ENCODE peak calls at places on chromosomes 4 and X, in five cellular contexts. Z, P, Q, C and D are unnamed samples.
A peak's percentile ranks its signal among the peaks of the same experiment; 100 is the strongest.

GRCh38 chrX:97050413-97050812 is 166.7 kb downstream of the RPA4 start:
- DNase-seq in Z (no peak), P (no peak), Q (no peak), C (no peak), D (no peak)

GRCh38 chr4:22668301-22668700 is 24.4 kb upstream of the GBA3 start:
- DNase-seq in Z (no peak), P (no peak), Q (no peak), C (no peak), D (no peak)

GRCh38 chrX:17553451-17553850 is 178.5 kb downstream of the NHS start:
- DNase-seq in Z (no peak), P (no peak), Q (no peak), C (no peak), D (peak; percentile 35)

GRCh38 chr4:3699261-3699660 is 66.9 kb upstream of the ADRA2C start:
- DNase-seq in Z (no peak), P (no peak), Q (no peak), C (no peak), D (no peak)

GRCh38 chrX:153511784-153512500 is 5.5 kb upstream of the ATP2B3 start:
- DNase-seq in Z (no peak), P (no peak), Q (no peak), C (no peak), D (no peak)

GRCh38 chrX:130916636-130917422 is 13.8 kb upstream of the ENOX2 start:
- DNase-seq in Z (peak; percentile 62), P (peak; percentile 35), Q (peak; percentile 47), C (peak; percentile 63), D (peak; percentile 44)

GRCh38 chrX:100408643-100409315 is 1.3 kb downstream of the PCDH19 start:
- DNase-seq in Z (peak; percentile 22), P (no peak), Q (no peak), C (no peak), D (no peak)

GRCh38 chrX:75746891-75747639 is 38.0 kb downstream of the MAGEE2 start:
- DNase-seq in Z (peak; percentile 64), P (peak; percentile 1), Q (no peak), C (no peak), D (peak; percentile 20)

GRCh38 chr4:122960298-122960985 is 38.0 kb upstream of the NUDT6 start:
- DNase-seq in Z (no peak), P (no peak), Q (no peak), C (no peak), D (no peak)

GRCh38 chrX:137405449-137406140 is 160.3 kb upstream of the ZIC3 start:
- DNase-seq in Z (no peak), P (no peak), Q (no peak), C (no peak), D (no peak)

GRCh38 chr4:46329118-46329976 is 60.6 kb downstream of the GABRA2 start:
- DNase-seq in Z (peak; percentile 2), P (peak; percentile 46), Q (no peak), C (no peak), D (peak; percentile 77)

DNA sequence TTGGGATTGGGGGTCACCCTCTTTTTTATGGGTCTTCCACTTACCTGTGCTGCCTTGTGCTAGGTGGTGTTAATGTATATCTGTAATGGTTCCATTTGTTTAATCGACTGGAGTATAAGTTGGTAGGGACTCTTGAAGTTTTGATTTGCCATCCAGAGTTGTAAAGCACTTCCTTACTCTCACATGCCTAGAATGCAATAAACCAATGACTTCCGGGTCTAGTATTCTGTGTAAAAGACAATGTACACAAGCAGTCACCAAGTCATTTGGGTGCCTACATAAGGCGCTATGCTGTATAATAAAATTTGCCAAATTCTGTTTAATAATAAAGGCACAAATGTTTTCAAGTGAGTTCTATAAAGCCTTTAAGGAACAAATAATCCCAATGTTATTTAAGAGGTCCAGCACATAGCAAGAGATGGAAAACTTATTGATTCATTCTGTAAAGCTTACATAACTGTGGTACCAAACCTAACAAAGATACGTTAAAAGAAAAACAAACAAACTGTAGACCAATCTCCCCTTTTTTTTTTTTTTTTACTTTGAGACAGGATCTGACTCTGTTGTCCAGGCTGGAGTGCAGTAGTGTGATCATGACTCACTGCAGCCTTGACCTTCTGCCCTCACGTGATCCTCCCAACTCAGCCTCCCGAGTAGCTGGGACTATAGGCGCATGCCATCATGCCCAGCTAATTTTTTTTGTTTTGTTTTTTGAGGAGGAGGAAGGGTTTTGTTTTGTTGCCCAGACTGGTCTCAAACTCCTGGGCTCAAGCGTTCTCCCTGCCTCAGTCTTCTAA is 41.5 kb upstream of the HPRT1 start:
- DNase-seq in Z (no peak), P (peak; percentile 3), Q (no peak), C (no peak), D (no peak)
- TF ChIP-seq JUND in Z (no peak), P (no peak), Q (no peak), C (no peak), D (no peak)

DNA sequence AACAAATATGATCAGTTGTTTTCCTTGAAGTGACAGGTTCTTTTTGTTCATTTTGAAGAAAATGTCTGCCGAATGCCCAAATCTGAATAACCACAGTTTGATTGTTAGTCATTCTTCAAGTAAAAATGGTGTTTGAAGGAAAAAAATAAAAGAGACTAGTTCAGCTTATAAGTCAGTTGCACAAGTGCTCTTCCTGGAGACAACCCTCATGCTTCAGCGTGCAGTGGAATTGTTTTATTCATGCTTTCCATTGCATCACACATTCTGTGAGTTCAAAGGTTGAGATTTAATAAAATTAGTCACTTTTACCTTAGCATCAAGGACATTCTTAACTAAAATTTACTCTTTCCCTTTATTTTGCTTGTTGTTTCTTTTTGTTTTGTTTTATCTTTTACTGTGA is 404.9 kb downstream of the ZNF674 start:
- DNase-seq in Z (no peak), P (no peak), Q (no peak), C (no peak), D (no peak)
- TF ChIP-seq JUND in Z (no peak), P (no peak), Q (no peak), C (no peak), D (no peak)

DNA sequence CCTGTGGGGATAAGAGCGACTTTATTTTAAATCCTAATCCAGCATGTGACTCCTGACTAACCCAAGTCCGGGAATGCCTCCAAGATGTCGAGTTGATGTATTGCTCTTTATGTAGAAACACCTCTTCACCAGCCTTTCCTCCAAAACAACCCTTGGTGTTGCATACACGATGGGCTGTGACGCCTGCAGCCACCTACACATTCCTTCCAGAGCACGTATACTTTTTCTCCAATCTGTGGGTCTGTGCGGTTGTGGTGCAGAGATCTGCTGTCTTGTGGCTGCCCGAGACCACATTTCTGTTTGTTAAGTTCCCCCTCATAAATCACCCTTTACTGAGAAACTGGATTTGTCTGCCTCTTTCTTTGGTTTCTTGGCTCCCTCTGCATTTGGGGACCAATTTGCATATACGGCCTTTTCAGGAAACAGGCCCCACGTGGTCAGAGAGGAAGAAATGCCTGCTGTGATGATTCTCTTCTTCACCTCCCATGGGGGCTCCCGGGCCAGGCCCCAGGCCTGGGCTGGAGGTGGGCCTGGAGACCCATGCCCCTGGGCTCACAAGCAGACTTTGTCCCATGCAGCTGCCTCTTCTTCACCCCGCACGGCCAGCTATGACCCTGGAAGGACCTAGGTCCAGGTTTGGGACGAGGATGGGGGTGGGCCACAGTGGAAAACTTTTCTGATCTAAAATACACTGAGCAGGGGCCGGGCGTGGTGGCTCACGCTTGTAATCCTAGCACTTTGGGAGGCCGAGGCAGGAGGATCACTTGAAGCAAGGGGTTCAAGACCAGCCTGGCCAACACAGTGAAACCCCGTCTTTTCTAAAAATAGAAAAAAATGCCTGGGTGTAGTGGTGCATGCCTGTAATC is 21.4 kb upstream of the AFAP1 start:
- DNase-seq in Z (peak; percentile 26), P (no peak), Q (no peak), C (no peak), D (no peak)
- TF ChIP-seq JUND in Z (peak; percentile 81), P (no peak), Q (no peak), C (no peak), D (no peak)

DNA sequence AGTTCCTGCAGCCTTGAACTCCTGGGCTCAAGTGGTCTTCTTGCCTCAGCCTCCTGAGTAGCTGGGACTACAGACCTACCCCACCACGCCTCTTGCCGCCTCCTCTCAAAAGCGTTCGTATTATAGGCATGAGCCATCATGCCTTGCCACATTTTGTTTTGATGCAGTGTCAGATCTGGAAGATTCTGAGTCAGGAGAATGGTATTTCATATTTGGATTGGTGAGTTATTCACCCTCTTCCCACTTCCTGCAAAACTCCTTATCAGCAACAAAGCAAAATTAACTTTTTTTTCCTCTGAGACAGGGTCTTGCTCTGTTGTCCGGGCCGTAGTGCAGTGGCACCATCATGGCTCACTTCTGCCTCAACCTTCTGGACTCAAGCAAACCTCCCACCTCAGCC is 29.6 kb downstream of the REST start:
- DNase-seq in Z (no peak), P (no peak), Q (peak; percentile 35), C (no peak), D (no peak)
- TF ChIP-seq JUND in Z (peak; percentile 55), P (no peak), Q (peak; percentile 43), C (no peak), D (no peak)

DNA sequence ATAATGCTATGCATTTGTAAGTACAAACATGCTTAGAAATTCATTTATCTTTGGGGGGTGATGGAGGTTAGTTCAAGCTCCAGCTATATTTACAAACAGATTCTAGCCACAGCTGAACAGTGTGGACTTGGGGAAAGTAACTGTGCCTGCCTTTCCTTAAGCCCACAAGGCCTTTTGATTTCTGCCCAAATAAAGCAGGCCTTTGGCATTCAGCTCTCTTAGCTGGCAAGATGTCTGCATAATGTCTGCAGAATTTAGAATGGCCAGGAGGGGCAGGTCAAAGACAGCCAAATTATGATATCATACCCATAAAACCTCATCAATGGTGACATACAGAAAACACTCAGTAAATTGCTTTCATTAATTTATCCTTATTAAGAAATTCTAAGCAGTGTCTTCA is 538.6 kb upstream of the NR3C2 start:
- DNase-seq in Z (no peak), P (no peak), Q (no peak), C (no peak), D (no peak)
- TF ChIP-seq JUND in Z (no peak), P (no peak), Q (no peak), C (no peak), D (no peak)

DNA sequence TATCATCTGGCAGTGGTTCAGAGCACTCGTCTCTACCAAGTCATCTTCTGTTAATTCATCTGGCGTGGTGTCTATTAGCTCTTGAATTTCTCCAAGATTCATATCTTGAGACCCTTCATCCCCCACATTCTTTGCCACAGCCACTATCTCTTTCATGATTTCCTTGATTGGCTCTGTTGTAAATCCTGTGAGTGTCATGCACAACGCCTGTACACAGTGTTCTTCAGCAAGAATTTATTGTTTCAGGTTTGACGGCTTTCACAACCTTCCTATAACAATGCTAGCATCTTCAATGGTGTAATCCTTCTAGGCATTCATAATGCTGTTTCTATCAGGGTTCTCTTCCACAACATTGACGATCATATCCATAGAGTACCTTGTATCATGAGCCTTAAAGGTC is 30.9 kb downstream of the MGST2 start:
- DNase-seq in Z (no peak), P (no peak), Q (no peak), C (no peak), D (no peak)
- TF ChIP-seq JUND in Z (no peak), P (no peak), Q (no peak), C (no peak), D (no peak)

DNA sequence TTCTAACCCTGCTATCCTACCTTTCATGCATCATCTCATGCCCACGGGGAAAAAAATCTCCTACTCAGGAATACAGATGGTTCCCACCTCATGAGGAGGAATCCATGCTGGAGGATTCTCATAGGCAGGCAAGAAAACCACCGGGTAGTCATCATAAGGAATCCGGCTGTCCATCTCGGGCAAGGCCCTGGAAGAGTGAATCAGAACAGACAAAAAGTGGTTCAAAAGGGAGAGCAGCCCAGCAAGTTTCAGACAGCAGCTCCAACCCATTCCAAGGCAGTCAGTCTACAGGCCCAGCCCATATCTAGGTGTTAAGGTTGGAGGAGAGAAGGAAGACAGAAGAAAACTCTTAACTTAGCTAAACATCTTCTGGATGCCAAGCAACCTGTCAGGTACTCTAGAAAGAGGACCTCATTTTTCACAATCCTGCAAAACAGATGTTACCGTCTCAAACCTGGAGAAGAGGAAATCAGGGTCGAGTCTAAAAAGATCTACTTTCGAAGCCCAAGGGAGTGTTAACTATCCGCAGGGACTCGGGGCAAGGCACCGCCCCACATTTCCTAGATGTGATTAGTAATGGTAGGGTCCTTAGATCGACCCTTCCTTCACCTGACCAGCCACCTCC is 447 bp downstream of the PDZD11 start:
- DNase-seq in Z (no peak), P (no peak), Q (no peak), C (no peak), D (no peak)
- TF ChIP-seq JUND in Z (no peak), P (no peak), Q (no peak), C (no peak), D (no peak)